ENCODE peak calls at places on chromosome 21, in four cellular contexts. One of them, this sample, is unnamed.

GRCh38 chr21:28427356-28428022 is 565.2 kb downstream of the LTN1 start:
- DNase-seq in K562: no peak
- DNase-seq in GM12878: no peak
- DNase-seq in HepG2: no peak
- DNase-seq in this sample: no peak

GRCh38 chr21:45286671-45287437 is 841 bp downstream of the POFUT2 start:
- DNase-seq in HepG2: no peak
- DNase-seq in K562: peak
- DNase-seq in GM12878: no peak
- DNase-seq in this sample: peak

GRCh38 chr21:37758997-37759396 is 157.3 kb downstream of the KCNJ6 start:
- DNase-seq in GM12878: no peak
- DNase-seq in K562: peak
- DNase-seq in HepG2: peak
- DNase-seq in this sample: peak

GRCh38 chr21:45097827-45098387 is 23.5 kb downstream of the ADARB1 start:
- DNase-seq in GM12878: no peak
- DNase-seq in HepG2: no peak
- DNase-seq in K562: no peak
- DNase-seq in this sample: no peak

GRCh38 chr21:26079376-26079775 is 91.2 kb downstream of the APP start:
- DNase-seq in K562: no peak
- DNase-seq in HepG2: no peak
- DNase-seq in GM12878: no peak
- DNase-seq in this sample: no peak

GRCh38 chr21:28669331-28669730 is 323.3 kb downstream of the LTN1 start:
- DNase-seq in K562: no peak
- DNase-seq in GM12878: no peak
- DNase-seq in HepG2: no peak
- DNase-seq in this sample: no peak

GRCh38 chr21:44085491-44086321 is 21.5 kb upstream of the PWP2 start:
- DNase-seq in HepG2: no peak
- DNase-seq in GM12878: no peak
- DNase-seq in K562: no peak
- DNase-seq in this sample: no peak

GRCh38 chr21:44666401-44667320 is at the start of gene KRTAP12-2:
- DNase-seq in GM12878: no peak
- DNase-seq in HepG2: no peak
- DNase-seq in K562: no peak
- DNase-seq in this sample: no peak

GRCh38 chr21:28068455-28069358 is 924.0 kb downstream of the LTN1 start:
- DNase-seq in K562: no peak
- DNase-seq in HepG2: no peak
- DNase-seq in GM12878: no peak
- DNase-seq in this sample: no peak

GRCh38 chr21:21183092-21183491 is 184.9 kb downstream of the NCAM2 start:
- DNase-seq in K562: no peak
- DNase-seq in HepG2: no peak
- DNase-seq in GM12878: no peak
- DNase-seq in this sample: no peak

GRCh38 chr21:26572668-26573381 is at the start of gene CYYR1:
- DNase-seq in K562: no peak
- DNase-seq in GM12878: no peak
- DNase-seq in HepG2: no peak
- DNase-seq in this sample: peak

GRCh38 chr21:17576080-17576835 is 36.4 kb downstream of the BTG3 start:
- DNase-seq in GM12878: no peak
- DNase-seq in HepG2: no peak
- DNase-seq in K562: no peak
- DNase-seq in this sample: no peak

GRCh38 chr21:41318218-41318617 is 1.6 kb downstream of the FAM3B start:
- DNase-seq in HepG2: no peak
- DNase-seq in K562: no peak
- DNase-seq in GM12878: no peak
- DNase-seq in this sample: no peak

GRCh38 chr21:41317458-41317857 is 857 bp downstream of the FAM3B start:
- DNase-seq in GM12878: no peak
- DNase-seq in K562: no peak
- DNase-seq in HepG2: no peak
- DNase-seq in this sample: no peak

GRCh38 chr21:41315726-41316125 is 875 bp upstream of the FAM3B start:
- DNase-seq in GM12878: no peak
- DNase-seq in K562: no peak
- DNase-seq in HepG2: no peak
- DNase-seq in this sample: no peak

GRCh38 chr21:41316200-41316599 is 401 bp upstream of the FAM3B start:
- DNase-seq in GM12878: no peak
- DNase-seq in HepG2: no peak
- DNase-seq in K562: no peak
- DNase-seq in this sample: no peak

GRCh38 chr21:41316641-41317392 is at the start of gene FAM3B:
- DNase-seq in GM12878: no peak
- DNase-seq in K562: no peak
- DNase-seq in HepG2: no peak
- DNase-seq in this sample: peak
- TF ChIP-seq CREM in GM12878: no peak
- TF ChIP-seq CREM in K562: no peak
- TF ChIP-seq CREM in HepG2: no peak
- TF ChIP-seq CREM in this sample: no peak

DNA sequence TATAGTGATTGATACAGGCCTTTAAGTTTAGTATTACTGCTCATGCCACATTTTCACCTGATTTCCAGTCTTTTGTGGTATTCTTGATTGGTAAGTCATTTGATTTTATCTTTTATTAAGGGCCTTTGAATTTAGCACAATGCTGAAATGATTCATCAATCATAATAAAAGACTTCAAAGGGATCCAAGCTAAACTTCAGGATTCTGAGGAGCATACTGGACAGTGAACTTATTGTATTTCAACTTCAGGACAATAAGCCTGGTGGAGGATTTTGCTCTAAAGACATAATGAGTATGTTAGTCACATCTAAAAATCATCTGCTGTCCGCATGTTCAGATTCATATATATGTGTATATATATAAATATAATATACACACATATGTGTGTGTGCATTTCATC is 233.3 kb downstream of the SETD4 start:
- DNase-seq in HepG2: no peak
- DNase-seq in GM12878: no peak
- DNase-seq in K562: no peak
- DNase-seq in this sample: no peak
- TF ChIP-seq ATF3 in HepG2: no peak
- TF ChIP-seq ATF3 in GM12878: no peak
- TF ChIP-seq ATF3 in K562: no peak
- TF ChIP-seq ATF3 in this sample: no peak

DNA sequence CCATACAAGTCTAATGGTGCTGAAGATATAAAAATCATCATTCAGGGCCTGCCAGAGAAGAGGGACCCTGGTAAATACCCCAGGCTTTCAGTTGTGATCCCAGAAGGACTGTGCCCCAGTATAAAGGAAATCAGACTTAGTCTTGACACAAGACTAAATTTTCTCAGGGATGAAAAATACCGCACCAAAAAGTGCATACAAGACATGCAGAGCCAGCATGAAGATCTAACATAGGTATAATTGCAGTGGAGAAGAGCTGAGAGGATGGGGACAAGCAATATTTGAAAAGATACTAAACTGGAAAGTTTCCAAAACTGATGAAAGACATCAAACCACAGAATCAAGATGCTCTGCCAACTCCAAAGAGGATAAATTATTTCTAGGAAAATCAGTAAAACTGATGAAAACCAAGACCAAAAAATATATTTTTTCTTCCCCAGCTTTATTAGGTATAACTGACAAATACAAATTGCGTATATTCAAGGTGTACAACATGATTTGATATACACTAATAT is 17.7 kb upstream of the SIM2 start:
- DNase-seq in GM12878: no peak
- DNase-seq in HepG2: no peak
- DNase-seq in K562: no peak
- DNase-seq in this sample: no peak
- TF ChIP-seq CREM in GM12878: no peak
- TF ChIP-seq CREM in HepG2: no peak
- TF ChIP-seq CREM in K562: no peak
- TF ChIP-seq CREM in this sample: no peak

DNA sequence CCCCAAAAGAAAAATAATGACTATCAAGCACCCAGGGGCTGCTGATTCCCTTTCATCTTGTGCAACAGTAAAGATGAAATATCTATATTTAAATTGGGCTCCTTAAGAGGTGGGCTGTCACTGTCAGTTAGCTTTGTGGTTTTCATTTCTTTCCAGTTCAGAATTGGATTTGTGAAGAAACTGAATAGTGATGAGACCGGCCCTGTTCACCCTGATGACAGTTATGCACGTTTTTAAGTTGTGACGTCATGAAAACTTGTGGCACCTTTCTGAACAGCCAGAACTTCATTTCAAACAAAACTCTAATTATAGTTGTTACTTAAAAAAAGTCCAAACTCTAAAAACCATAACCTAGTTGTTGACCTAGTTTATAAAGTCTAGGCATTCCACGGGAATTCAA is 125.9 kb downstream of the RUNX1 start:
- DNase-seq in K562: no peak
- DNase-seq in GM12878: no peak
- DNase-seq in HepG2: no peak
- DNase-seq in this sample: no peak
- TF ChIP-seq ATF3 in K562: no peak
- TF ChIP-seq ATF3 in GM12878: no peak
- TF ChIP-seq ATF3 in HepG2: no peak
- TF ChIP-seq ATF3 in this sample: no peak

GRCh38 chr21:16192900-16193299 is 463.1 kb downstream of the USP25 start:
- DNase-seq in K562: no peak
- DNase-seq in HepG2: no peak
- DNase-seq in GM12878: no peak
- DNase-seq in this sample: no peak
- TF ChIP-seq CREM in K562: no peak
- TF ChIP-seq CREM in HepG2: no peak
- TF ChIP-seq CREM in GM12878: no peak
- TF ChIP-seq CREM in this sample: no peak

DNA sequence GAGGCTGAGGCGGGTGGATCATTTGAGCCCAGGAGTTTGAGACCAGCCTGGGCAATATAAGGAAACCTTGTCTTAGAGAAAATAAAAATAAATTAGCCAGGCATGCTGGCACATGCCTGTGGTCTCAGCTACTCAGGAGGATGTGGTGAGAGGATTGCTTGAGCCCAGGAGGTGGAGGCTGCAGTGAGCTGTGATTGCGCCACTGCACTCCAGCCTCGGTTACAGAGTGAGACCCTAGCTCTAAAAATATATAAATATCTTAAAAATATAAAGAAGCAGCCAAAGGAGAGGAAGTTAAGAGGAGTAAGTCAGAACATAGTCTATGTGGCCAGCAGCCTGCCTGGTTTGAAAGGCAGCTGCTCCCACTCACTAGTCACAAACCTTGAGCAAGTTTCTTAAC is 4.5 kb upstream of the IL10RB start:
- DNase-seq in GM12878: no peak
- DNase-seq in K562: no peak
- DNase-seq in HepG2: no peak
- DNase-seq in this sample: no peak
- TF ChIP-seq ATF3 in GM12878: no peak
- TF ChIP-seq ATF3 in K562: no peak
- TF ChIP-seq ATF3 in HepG2: no peak
- TF ChIP-seq ATF3 in this sample: no peak

This sample was measured in WTC11.